ENCODE peak calls at places on chromosome 2, in nine cellular contexts. P is effector memory CD8-positive, alpha-beta T cell; X is astrocyte of the cerebellum; T is activated CD8-positive, alpha-beta memory T cell treated with anti-CD3 and anti-CD28 coated beads for 24 hours; S is NCI-H510A treated with DMSO at 0.1 percent for 48 hours; F is T47D; C is T-cell; W is astrocyte of the hippocampus; L is mesendoderm. N is an unnamed sample.

GRCh38 chr2:102585704-102586404 is 33.5 kb upstream of the SLC9A2 start:
- DNase-seq in P (no peak), X (no peak), T (no peak), S (no peak), F (peak), C (no peak), W (peak), L (peak), N (no peak)

GRCh38 chr2:1648241-1649102 is 95.8 kb downstream of the PXDN start:
- DNase-seq in P (no peak), X (no peak), T (peak), S (no peak), F (no peak), C (no peak), W (no peak), L (no peak), N (no peak)

GRCh38 chr2:179650420-179650819 is 211.0 kb downstream of the ZNF385B start:
- DNase-seq in P (no peak), X (no peak), T (no peak), S (no peak), F (no peak), C (no peak), W (no peak), L (no peak), N (no peak)

GRCh38 chr2:150209746-150210145 is 277.7 kb downstream of the RND3 start:
- DNase-seq in P (no peak), X (no peak), T (no peak), S (no peak), F (no peak), C (no peak), W (no peak), L (no peak), N (no peak)

GRCh38 chr2:9644021-9644420 is 13.2 kb upstream of the YWHAQ start:
- DNase-seq in P (no peak), X (no peak), T (no peak), S (no peak), F (no peak), C (no peak), W (no peak), L (no peak), N (no peak)

GRCh38 chr2:182921234-182921633 is 54.8 kb upstream of the FRZB start:
- DNase-seq in P (no peak), X (no peak), T (no peak), S (no peak), F (no peak), C (no peak), W (no peak), L (no peak), N (no peak)

GRCh38 chr2:159804941-159805340 is 6.9 kb upstream of the CD302 start:
- DNase-seq in P (no peak), X (no peak), T (no peak), S (no peak), F (no peak), C (no peak), W (no peak), L (no peak), N (no peak)

GRCh38 chr2:126657636-126658315 is 1.8 kb downstream of the GYPC start:
- DNase-seq in P (peak), X (peak), T (peak), S (peak), F (peak), C (peak), W (peak), L (peak), N (peak)

GRCh38 chr2:20108655-20109396 is 57.4 kb upstream of the LAPTM4A start:
- DNase-seq in P (no peak), X (no peak), T (no peak), S (no peak), F (no peak), C (no peak), W (no peak), L (no peak), N (no peak)

GRCh38 chr2:215841175-215841816 is 172.1 kb downstream of the MREG start:
- DNase-seq in P (no peak), X (no peak), T (no peak), S (no peak), F (no peak), C (no peak), W (no peak), L (no peak), N (no peak)

GRCh38 chr2:232816656-232817055 is 40.3 kb upstream of the KCNJ13 start:
- DNase-seq in P (no peak), X (no peak), T (no peak), S (peak), F (no peak), C (no peak), W (no peak), L (no peak), N (no peak)

GRCh38 chr2:237695201-237695780 is 67.9 kb downstream of the LRRFIP1 start:
- DNase-seq in P (no peak), X (peak), T (no peak), S (peak), F (no peak), C (no peak), W (peak), L (no peak), N (peak)

GRCh38 chr2:182298456-182298855 is 128.4 kb downstream of the PDE1A start:
- DNase-seq in P (no peak), X (no peak), T (no peak), S (no peak), F (no peak), C (no peak), W (no peak), L (no peak), N (no peak)

GRCh38 chr2:127703282-127703681 is 2.0 kb downstream of the SFT2D3 start:
- DNase-seq in P (no peak), X (no peak), T (no peak), S (no peak), F (no peak), C (no peak), W (no peak), L (no peak), N (no peak)

GRCh38 chr2:168699834-168700417 is 102.5 kb upstream of the NOSTRIN start:
- DNase-seq in P (no peak), X (peak), T (no peak), S (no peak), F (no peak), C (no peak), W (peak), L (no peak), N (peak)

GRCh38 chr2:205924676-205925075 is 161.3 kb downstream of the INO80D start:
- DNase-seq in P (no peak), X (no peak), T (no peak), S (no peak), F (no peak), C (no peak), W (no peak), L (no peak), N (no peak)

GRCh38 chr2:110867078-110867477 is 134.7 kb downstream of the ACOXL start:
- DNase-seq in P (no peak), X (no peak), T (no peak), S (no peak), F (no peak), C (no peak), W (no peak), L (no peak), N (no peak)

GRCh38 chr2:217935245-217935879 is 67.4 kb downstream of the TNS1 start:
- DNase-seq in P (no peak), X (peak), T (no peak), S (no peak), F (no peak), C (no peak), W (peak), L (no peak), N (peak)

GRCh38 chr2:73700661-73701447 is 36.3 kb downstream of the TPRKB start:
- DNase-seq in P (no peak), X (no peak), T (no peak), S (no peak), F (no peak), C (no peak), W (no peak), L (no peak), N (no peak)

GRCh38 chr2:18473241-18473841 is 87.1 kb downstream of the RDH14 start:
- DNase-seq in P (no peak), X (peak), T (no peak), S (no peak), F (no peak), C (no peak), W (peak), L (peak), N (peak)

GRCh38 chr2:1707771-1708351 is 36.5 kb downstream of the PXDN start:
- DNase-seq in P (no peak), X (peak), T (no peak), S (peak), F (peak), C (no peak), W (peak), L (peak), N (peak)

GRCh38 chr2:219513787-219514186 is 495 bp upstream of the ASIC4 start:
- DNase-seq in P (no peak), X (no peak), T (no peak), S (no peak), F (no peak), C (no peak), W (no peak), L (no peak), N (no peak)

GRCh38 chr2:30903326-30903725 is 96.1 kb upstream of the CAPN13 start:
- DNase-seq in P (no peak), X (no peak), T (peak), S (no peak), F (no peak), C (no peak), W (no peak), L (no peak), N (no peak)

GRCh38 chr2:191376981-191377629 is 131.9 kb downstream of the MYO1B start:
- DNase-seq in P (no peak), X (peak), T (no peak), S (peak), F (peak), C (no peak), W (peak), L (peak), N (peak)

GRCh38 chr2:158729873-158730620 is 65.1 kb upstream of the DAPL1 start:
- DNase-seq in P (no peak), X (no peak), T (no peak), S (peak), F (no peak), C (no peak), W (no peak), L (no peak), N (no peak)

GRCh38 chr2:208346756-208347155 is 59.8 kb upstream of the PTH2R start:
- DNase-seq in P (no peak), X (no peak), T (no peak), S (no peak), F (no peak), C (no peak), W (no peak), L (no peak), N (no peak)

GRCh38 chr2:236909802-236910201 is 175.9 kb upstream of the COPS8 start:
- DNase-seq in P (no peak), X (no peak), T (no peak), S (no peak), F (no peak), C (no peak), W (no peak), L (no peak), N (no peak)

GRCh38 chr2:114661926-114662670 is 219.7 kb downstream of the DPP10 start:
- DNase-seq in P (no peak), X (no peak), T (peak), S (peak), F (peak), C (no peak), W (peak), L (peak), N (no peak)

GRCh38 chr2:23918837-23919489 is 8.0 kb downstream of the ATAD2B start:
- DNase-seq in P (no peak), X (no peak), T (no peak), S (no peak), F (no peak), C (no peak), W (no peak), L (no peak), N (no peak)

GRCh38 chr2:178455947-178456346 is 4.8 kb downstream of the PJVK start:
- DNase-seq in P (no peak), X (no peak), T (no peak), S (no peak), F (no peak), C (no peak), W (peak), L (no peak), N (no peak)

GRCh38 chr2:240450532-240451107 is 15.2 kb downstream of the GPC1 start:
- DNase-seq in P (no peak), X (no peak), T (no peak), S (no peak), F (no peak), C (no peak), W (no peak), L (no peak), N (no peak)

GRCh38 chr2:69960821-69961220 is 610 bp downstream of the ASPRV1 start:
- DNase-seq in P (no peak), X (no peak), T (no peak), S (no peak), F (no peak), C (no peak), W (no peak), L (no peak), N (no peak)

GRCh38 chr2:11370377-11371098 is 26.1 kb upstream of the ROCK2 start:
- DNase-seq in P (no peak), X (no peak), T (no peak), S (peak), F (peak), C (no peak), W (peak), L (no peak), N (no peak)

GRCh38 chr2:191321861-191322662 is 76.9 kb downstream of the MYO1B start:
- DNase-seq in P (no peak), X (peak), T (no peak), S (no peak), F (no peak), C (peak), W (peak), L (peak), N (no peak)